ENCODE peak calls at places on chromosomes 6 and 20, in eight cellular contexts. One of them, this sample, is unnamed.

GRCh38 chr6:30508890-30509736 is 19.8 kb downstream of the HLA-E start:
- DNase-seq in iPS-NIHi11: no peak
- DNase-seq in T follicular helper cell: peak
- DNase-seq in KG1: peak
- DNase-seq in stimulated activated naive CD4-positive, alpha-beta T cell: no peak
- DNase-seq in psoas muscle: no peak
- DNase-seq in stimulated activated CD8-positive, alpha-beta memory T cell treated with anti-CD3 and anti-CD28 coated beads, Interleukin-12 subunit alpha, Interleukin-12 subunit beta, amount 100 ng/mL, for 4 hours: no peak
- DNase-seq in ovary: no peak
- DNase-seq in this sample: no peak

GRCh38 chr6:169960003-169960344 is 208.6 kb downstream of the ERMARD start:
- DNase-seq in stimulated activated CD8-positive, alpha-beta memory T cell treated with anti-CD3 and anti-CD28 coated beads, Interleukin-12 subunit alpha, Interleukin-12 subunit beta, amount 100 ng/mL, for 4 hours: no peak
- DNase-seq in ovary: no peak
- DNase-seq in T follicular helper cell: no peak
- DNase-seq in KG1: no peak
- DNase-seq in stimulated activated naive CD4-positive, alpha-beta T cell: no peak
- DNase-seq in iPS-NIHi11: no peak
- DNase-seq in psoas muscle: no peak
- DNase-seq in this sample: no peak

GRCh38 chr6:114030767-114031166 is 59.8 kb upstream of the HDAC2 start:
- DNase-seq in KG1: no peak
- DNase-seq in iPS-NIHi11: no peak
- DNase-seq in stimulated activated naive CD4-positive, alpha-beta T cell: no peak
- DNase-seq in T follicular helper cell: no peak
- DNase-seq in ovary: no peak
- DNase-seq in stimulated activated CD8-positive, alpha-beta memory T cell treated with anti-CD3 and anti-CD28 coated beads, Interleukin-12 subunit alpha, Interleukin-12 subunit beta, amount 100 ng/mL, for 4 hours: no peak
- DNase-seq in psoas muscle: no peak
- DNase-seq in this sample: peak

GRCh38 chr6:134128146-134128545 is 75.7 kb upstream of the SLC2A12 start:
- DNase-seq in iPS-NIHi11: no peak
- DNase-seq in psoas muscle: no peak
- DNase-seq in T follicular helper cell: no peak
- DNase-seq in KG1: no peak
- DNase-seq in stimulated activated naive CD4-positive, alpha-beta T cell: no peak
- DNase-seq in stimulated activated CD8-positive, alpha-beta memory T cell treated with anti-CD3 and anti-CD28 coated beads, Interleukin-12 subunit alpha, Interleukin-12 subunit beta, amount 100 ng/mL, for 4 hours: no peak
- DNase-seq in ovary: no peak
- DNase-seq in this sample: no peak

GRCh38 chr20:32315399-32315798 is 37.9 kb downstream of the KIF3B start:
- DNase-seq in psoas muscle: no peak
- DNase-seq in stimulated activated CD8-positive, alpha-beta memory T cell treated with anti-CD3 and anti-CD28 coated beads, Interleukin-12 subunit alpha, Interleukin-12 subunit beta, amount 100 ng/mL, for 4 hours: no peak
- DNase-seq in stimulated activated naive CD4-positive, alpha-beta T cell: no peak
- DNase-seq in ovary: no peak
- DNase-seq in KG1: no peak
- DNase-seq in iPS-NIHi11: no peak
- DNase-seq in T follicular helper cell: no peak
- DNase-seq in this sample: no peak

GRCh38 chr20:16801919-16802651 is 53.9 kb downstream of the OTOR start:
- DNase-seq in iPS-NIHi11: peak
- DNase-seq in ovary: peak
- DNase-seq in KG1: peak
- DNase-seq in stimulated activated CD8-positive, alpha-beta memory T cell treated with anti-CD3 and anti-CD28 coated beads, Interleukin-12 subunit alpha, Interleukin-12 subunit beta, amount 100 ng/mL, for 4 hours: no peak
- DNase-seq in psoas muscle: peak
- DNase-seq in T follicular helper cell: peak
- DNase-seq in stimulated activated naive CD4-positive, alpha-beta T cell: no peak
- DNase-seq in this sample: peak

GRCh38 chr20:3330046-3330741 is 77.3 kb downstream of the DNAAF9 start:
- DNase-seq in stimulated activated naive CD4-positive, alpha-beta T cell: no peak
- DNase-seq in stimulated activated CD8-positive, alpha-beta memory T cell treated with anti-CD3 and anti-CD28 coated beads, Interleukin-12 subunit alpha, Interleukin-12 subunit beta, amount 100 ng/mL, for 4 hours: no peak
- DNase-seq in T follicular helper cell: no peak
- DNase-seq in KG1: no peak
- DNase-seq in psoas muscle: no peak
- DNase-seq in iPS-NIHi11: no peak
- DNase-seq in ovary: no peak
- DNase-seq in this sample: no peak

GRCh38 chr20:56380375-56380774 is 11.6 kb downstream of the AURKA start:
- DNase-seq in T follicular helper cell: no peak
- DNase-seq in KG1: no peak
- DNase-seq in stimulated activated CD8-positive, alpha-beta memory T cell treated with anti-CD3 and anti-CD28 coated beads, Interleukin-12 subunit alpha, Interleukin-12 subunit beta, amount 100 ng/mL, for 4 hours: no peak
- DNase-seq in ovary: no peak
- DNase-seq in stimulated activated naive CD4-positive, alpha-beta T cell: no peak
- DNase-seq in psoas muscle: no peak
- DNase-seq in iPS-NIHi11: no peak
- DNase-seq in this sample: no peak

GRCh38 chr6:14396826-14397517 is 279.4 kb downstream of the CD83 start:
- DNase-seq in stimulated activated naive CD4-positive, alpha-beta T cell: no peak
- DNase-seq in psoas muscle: peak
- DNase-seq in KG1: no peak
- DNase-seq in iPS-NIHi11: peak
- DNase-seq in ovary: no peak
- DNase-seq in T follicular helper cell: no peak
- DNase-seq in stimulated activated CD8-positive, alpha-beta memory T cell treated with anti-CD3 and anti-CD28 coated beads, Interleukin-12 subunit alpha, Interleukin-12 subunit beta, amount 100 ng/mL, for 4 hours: no peak
- DNase-seq in this sample: no peak

GRCh38 chr6:80454197-80454596 is 347.7 kb downstream of the BCKDHB start:
- DNase-seq in KG1: no peak
- DNase-seq in stimulated activated CD8-positive, alpha-beta memory T cell treated with anti-CD3 and anti-CD28 coated beads, Interleukin-12 subunit alpha, Interleukin-12 subunit beta, amount 100 ng/mL, for 4 hours: no peak
- DNase-seq in iPS-NIHi11: no peak
- DNase-seq in ovary: no peak
- DNase-seq in stimulated activated naive CD4-positive, alpha-beta T cell: no peak
- DNase-seq in T follicular helper cell: no peak
- DNase-seq in psoas muscle: no peak
- DNase-seq in this sample: no peak

GRCh38 chr6:54308677-54309315 is 555 bp downstream of the TINAG start:
- DNase-seq in iPS-NIHi11: no peak
- DNase-seq in stimulated activated naive CD4-positive, alpha-beta T cell: no peak
- DNase-seq in psoas muscle: no peak
- DNase-seq in stimulated activated CD8-positive, alpha-beta memory T cell treated with anti-CD3 and anti-CD28 coated beads, Interleukin-12 subunit alpha, Interleukin-12 subunit beta, amount 100 ng/mL, for 4 hours: no peak
- DNase-seq in T follicular helper cell: no peak
- DNase-seq in KG1: no peak
- DNase-seq in ovary: no peak
- DNase-seq in this sample: no peak

GRCh38 chr20:9068232-9068781 is 580 bp upstream of the PLCB4 start:
- DNase-seq in stimulated activated naive CD4-positive, alpha-beta T cell: no peak
- DNase-seq in stimulated activated CD8-positive, alpha-beta memory T cell treated with anti-CD3 and anti-CD28 coated beads, Interleukin-12 subunit alpha, Interleukin-12 subunit beta, amount 100 ng/mL, for 4 hours: no peak
- DNase-seq in iPS-NIHi11: peak
- DNase-seq in ovary: peak
- DNase-seq in KG1: no peak
- DNase-seq in psoas muscle: peak
- DNase-seq in T follicular helper cell: no peak
- DNase-seq in this sample: no peak

GRCh38 chr6:45419574-45420082 is 41.9 kb upstream of the SUPT3H start:
- DNase-seq in KG1: peak
- DNase-seq in iPS-NIHi11: peak
- DNase-seq in psoas muscle: peak
- DNase-seq in T follicular helper cell: peak
- DNase-seq in stimulated activated CD8-positive, alpha-beta memory T cell treated with anti-CD3 and anti-CD28 coated beads, Interleukin-12 subunit alpha, Interleukin-12 subunit beta, amount 100 ng/mL, for 4 hours: peak
- DNase-seq in ovary: peak
- DNase-seq in stimulated activated naive CD4-positive, alpha-beta T cell: peak
- DNase-seq in this sample: peak

GRCh38 chr20:33647603-33648395 is 14.3 kb upstream of the C20orf144 start:
- DNase-seq in T follicular helper cell: no peak
- DNase-seq in ovary: no peak
- DNase-seq in iPS-NIHi11: no peak
- DNase-seq in KG1: no peak
- DNase-seq in stimulated activated naive CD4-positive, alpha-beta T cell: no peak
- DNase-seq in stimulated activated CD8-positive, alpha-beta memory T cell treated with anti-CD3 and anti-CD28 coated beads, Interleukin-12 subunit alpha, Interleukin-12 subunit beta, amount 100 ng/mL, for 4 hours: no peak
- DNase-seq in psoas muscle: no peak
- DNase-seq in this sample: no peak

GRCh38 chr6:139364982-139365379 is 9.5 kb downstream of the CITED2 start:
- DNase-seq in psoas muscle: no peak
- DNase-seq in iPS-NIHi11: no peak
- DNase-seq in stimulated activated CD8-positive, alpha-beta memory T cell treated with anti-CD3 and anti-CD28 coated beads, Interleukin-12 subunit alpha, Interleukin-12 subunit beta, amount 100 ng/mL, for 4 hours: no peak
- DNase-seq in KG1: no peak
- DNase-seq in T follicular helper cell: no peak
- DNase-seq in stimulated activated naive CD4-positive, alpha-beta T cell: no peak
- DNase-seq in ovary: no peak
- DNase-seq in this sample: no peak

GRCh38 chr6:150967910-150968309 is 102.4 kb downstream of the MTHFD1L start:
- DNase-seq in psoas muscle: no peak
- DNase-seq in stimulated activated naive CD4-positive, alpha-beta T cell: no peak
- DNase-seq in iPS-NIHi11: no peak
- DNase-seq in stimulated activated CD8-positive, alpha-beta memory T cell treated with anti-CD3 and anti-CD28 coated beads, Interleukin-12 subunit alpha, Interleukin-12 subunit beta, amount 100 ng/mL, for 4 hours: no peak
- DNase-seq in KG1: no peak
- DNase-seq in ovary: no peak
- DNase-seq in T follicular helper cell: no peak
- DNase-seq in this sample: no peak

This sample was measured in HepG2.